ENCODE peak calls at places on chromosome 15, in nine cellular contexts. V is suprapubic skin, G is H1, B is sigmoid colon, K is stomach, I is breast epithelium, N is prostate gland, M is HCT116, D is endothelial cell of umbilical vein. W is an unnamed sample.

GRCh38 chr15:70492240-70493177 is 270.8 kb downstream of the UACA start:
- DNase-seq in V (no peak), G (no peak), B (no peak), K (peak), I (peak), N (no peak), M (no peak), D (peak), W (no peak)

GRCh38 chr15:60093273-60094067 is 89.4 kb downstream of the FOXB1 start:
- DNase-seq in V (no peak), G (no peak), B (no peak), K (peak), I (peak), N (no peak), M (no peak), D (no peak), W (no peak)

GRCh38 chr15:98650871-98651481 is 2.6 kb downstream of the IGF1R start:
- DNase-seq in V (no peak), G (no peak), B (no peak), K (peak), I (peak), N (peak), M (no peak), D (peak), W (no peak)

GRCh38 chr15:74610302-74610951 is 5.2 kb upstream of the CLK3 start:
- DNase-seq in V (no peak), G (no peak), B (no peak), K (no peak), I (no peak), N (no peak), M (no peak), D (no peak), W (no peak)

GRCh38 chr15:39332846-39333245 is 248.0 kb upstream of the THBS1 start:
- DNase-seq in V (no peak), G (no peak), B (no peak), K (no peak), I (no peak), N (no peak), M (no peak), D (no peak), W (no peak)

GRCh38 chr15:97909291-97909891 is 51.1 kb upstream of the ARRDC4 start:
- DNase-seq in V (no peak), G (peak), B (peak), K (peak), I (no peak), N (peak), M (peak), D (peak), W (no peak)

GRCh38 chr15:100328796-100329195 is 13.0 kb downstream of the ADAMTS17 start:
- DNase-seq in V (no peak), G (no peak), B (no peak), K (peak), I (no peak), N (no peak), M (no peak), D (no peak), W (no peak)

GRCh38 chr15:64643685-64644084 is 131.7 kb downstream of the RBPMS2 start:
- DNase-seq in V (no peak), G (no peak), B (no peak), K (no peak), I (no peak), N (no peak), M (no peak), D (no peak), W (no peak)

GRCh38 chr15:51619331-51620033 is 3.1 kb downstream of the DMXL2 start:
- DNase-seq in V (no peak), G (no peak), B (no peak), K (no peak), I (no peak), N (no peak), M (no peak), D (no peak), W (no peak)

GRCh38 chr15:31557899-31558298 is 231.3 kb downstream of the KLF13 start:
- DNase-seq in V (no peak), G (no peak), B (no peak), K (no peak), I (no peak), N (no peak), M (no peak), D (no peak), W (peak)

GRCh38 chr15:48936666-48937065 is 27.1 kb downstream of the SHC4 start:
- DNase-seq in V (no peak), G (no peak), B (no peak), K (no peak), I (no peak), N (no peak), M (no peak), D (no peak), W (no peak)

GRCh38 chr15:87597346-87598052 is 659.0 kb downstream of the NTRK3 start:
- DNase-seq in V (no peak), G (no peak), B (no peak), K (no peak), I (no peak), N (no peak), M (no peak), D (no peak), W (no peak)

GRCh38 chr15:43346305-43346704 is 15.9 kb upstream of the LCMT2 start:
- DNase-seq in V (no peak), G (no peak), B (no peak), K (no peak), I (no peak), N (no peak), M (no peak), D (no peak), W (no peak)

GRCh38 chr15:47366884-47367283 is 350.4 kb upstream of the SEMA6D start:
- DNase-seq in V (no peak), G (no peak), B (no peak), K (no peak), I (no peak), N (no peak), M (no peak), D (no peak), W (no peak)

GRCh38 chr15:45522931-45523331 is 376 bp upstream of the SLC30A4 start:
- DNase-seq in V (peak), G (no peak), B (no peak), K (no peak), I (peak), N (peak), M (no peak), D (peak), W (no peak)

GRCh38 chr15:98597666-98598065 is 50.7 kb upstream of the IGF1R start:
- DNase-seq in V (no peak), G (no peak), B (no peak), K (no peak), I (peak), N (no peak), M (no peak), D (no peak), W (peak)

DNA sequence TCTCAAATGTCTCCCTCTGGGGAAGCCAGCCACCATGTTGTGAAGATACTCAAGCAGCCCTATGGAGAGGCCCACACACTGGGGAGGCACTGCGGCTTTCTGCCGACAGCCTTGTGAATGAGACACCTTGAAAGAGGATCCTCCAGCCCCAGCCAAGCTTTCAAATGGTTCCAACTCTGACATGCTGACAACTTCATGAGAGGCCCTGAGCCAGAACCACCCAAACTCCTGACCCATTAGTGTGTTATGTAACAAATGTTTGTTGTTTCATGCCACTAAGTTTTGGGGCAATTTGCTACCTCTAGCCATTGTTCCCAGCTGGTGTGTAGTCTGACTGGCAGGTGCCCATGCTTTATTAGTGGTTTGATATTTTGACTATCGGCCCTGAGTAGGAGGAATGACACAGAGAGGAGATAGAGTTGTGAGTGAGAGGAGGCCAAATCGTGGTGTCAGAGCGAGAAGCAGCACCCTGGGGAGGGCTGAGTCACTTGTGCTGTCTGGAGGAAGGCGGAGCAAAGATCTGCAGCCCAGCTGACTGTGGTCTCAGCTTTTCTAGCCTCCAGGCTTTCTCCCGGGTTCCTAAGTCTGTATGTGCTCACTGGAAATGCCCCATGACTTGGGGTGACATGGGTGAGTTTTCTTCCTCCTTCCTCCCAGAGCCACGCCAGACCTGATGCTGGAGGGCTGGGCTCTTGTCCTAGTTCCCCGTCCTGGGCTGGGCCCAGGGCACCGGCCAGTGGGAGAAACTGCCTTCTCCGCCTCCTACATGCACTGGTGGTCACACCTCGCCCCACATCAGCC is 56.8 kb upstream of the BLM start:
- DNase-seq in V (peak), G (no peak), B (peak), K (peak), I (peak), N (no peak), M (no peak), D (no peak), W (no peak)
- TF ChIP-seq POLR2AphosphoS5 in V (peak), G (no peak), B (peak), K (no peak), I (peak), N (no peak), M (no peak), D (no peak), W (no peak)

GRCh38 chr15:61558172-61559146 is 329.4 kb upstream of the RORA start:
- DNase-seq in V (no peak), G (no peak), B (no peak), K (no peak), I (peak), N (no peak), M (no peak), D (no peak), W (no peak)
- TF ChIP-seq POLR2AphosphoS5 in V (no peak), G (no peak), B (peak), K (peak), I (no peak), N (no peak), M (no peak), D (no peak), W (no peak)

DNA sequence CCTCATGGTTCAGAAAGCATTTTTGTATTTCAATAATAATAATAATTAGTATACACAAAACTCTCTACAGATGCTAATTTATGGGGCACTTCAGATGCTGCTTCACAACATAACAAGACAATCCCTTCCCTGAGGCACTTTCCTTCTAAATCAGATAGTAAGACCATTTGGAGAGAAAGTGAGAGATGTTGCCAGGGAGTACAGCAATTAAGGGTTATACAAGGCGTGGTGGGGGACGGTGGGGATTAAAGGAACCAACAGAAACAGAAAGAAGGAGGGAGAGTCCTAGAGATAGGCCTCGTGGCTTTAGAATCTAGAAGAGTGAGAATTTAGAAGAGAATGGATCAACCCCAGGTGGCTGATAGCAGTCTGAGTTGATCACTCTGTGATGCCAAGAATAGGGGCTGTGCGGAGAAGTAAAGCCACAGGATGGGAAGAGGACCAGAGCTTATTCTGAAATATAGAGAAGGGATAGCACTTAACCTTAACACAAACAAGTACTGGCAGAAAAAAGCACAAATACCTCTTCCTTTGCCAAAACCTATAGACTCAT is 76.9 kb downstream of the ETFA start:
- DNase-seq in V (no peak), G (no peak), B (no peak), K (no peak), I (no peak), N (no peak), M (no peak), D (no peak), W (no peak)
- TF ChIP-seq POLR2AphosphoS5 in V (no peak), G (no peak), B (no peak), K (no peak), I (no peak), N (no peak), M (no peak), D (no peak), W (no peak)

GRCh38 chr15:90664650-90665287 is 52.4 kb upstream of the BLM start:
- DNase-seq in V (peak), G (no peak), B (peak), K (no peak), I (no peak), N (no peak), M (no peak), D (peak), W (no peak)
- TF ChIP-seq POLR2AphosphoS5 in V (no peak), G (no peak), B (no peak), K (no peak), I (peak), N (no peak), M (no peak), D (no peak), W (no peak)

DNA sequence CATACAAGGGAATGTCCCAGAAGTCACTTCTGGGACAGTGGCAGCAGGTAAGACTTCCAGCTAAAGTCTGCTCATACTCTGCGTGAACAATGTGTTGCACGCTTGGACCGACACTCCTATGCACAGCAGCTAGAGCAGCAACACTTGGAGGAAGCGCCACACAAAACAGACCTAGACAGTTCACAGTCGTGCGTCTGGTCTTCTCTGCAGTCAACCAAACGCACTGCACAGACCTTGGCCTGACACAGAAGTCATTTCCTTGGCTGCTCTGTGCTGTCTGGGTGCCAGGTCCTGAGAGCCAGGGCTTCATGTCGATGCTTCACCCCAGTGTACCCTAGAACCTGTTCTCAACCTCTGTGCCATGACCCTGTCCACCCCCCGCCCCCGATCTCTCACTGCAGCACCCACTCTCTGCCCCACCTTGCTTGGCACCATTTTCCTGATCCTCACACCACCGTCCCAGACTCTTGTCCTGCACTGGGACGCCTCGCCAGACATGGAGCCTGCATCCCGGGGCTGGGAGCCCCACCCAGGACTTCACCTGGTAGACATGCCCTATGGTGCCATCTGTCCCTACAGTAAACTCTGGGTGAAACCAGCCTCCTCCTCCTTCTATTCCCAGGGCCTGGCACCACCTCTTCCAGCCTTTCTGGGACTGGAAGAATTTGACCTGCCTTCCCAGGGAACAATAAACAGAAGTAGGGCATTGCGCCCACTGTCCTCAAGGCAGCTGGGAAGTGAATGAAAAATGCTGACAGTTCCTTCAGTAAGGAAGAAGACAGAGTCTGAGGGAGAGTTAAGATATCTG is 3.1 kb downstream of the ATP10A start:
- DNase-seq in V (no peak), G (no peak), B (peak), K (peak), I (peak), N (peak), M (no peak), D (no peak), W (no peak)
- TF ChIP-seq POLR2AphosphoS5 in V (no peak), G (no peak), B (peak), K (peak), I (no peak), N (peak), M (no peak), D (no peak), W (peak)

GRCh38 chr15:29747837-29748417 is 74.3 kb downstream of the TJP1 start:
- DNase-seq in V (no peak), G (no peak), B (no peak), K (no peak), I (no peak), N (no peak), M (peak), D (peak), W (no peak)
- TF ChIP-seq POLR2AphosphoS5 in V (no peak), G (no peak), B (no peak), K (no peak), I (no peak), N (no peak), M (no peak), D (no peak), W (no peak)

GRCh38 chr15:77067691-77068367 is 3.1 kb downstream of the TSPAN3 start:
- DNase-seq in V (no peak), G (no peak), B (no peak), K (no peak), I (no peak), N (no peak), M (no peak), D (peak), W (no peak)
- TF ChIP-seq POLR2AphosphoS5 in V (no peak), G (no peak), B (no peak), K (no peak), I (no peak), N (no peak), M (no peak), D (no peak), W (no peak)

GRCh38 chr15:96424674-96425073 is 94.2 kb downstream of the NR2F2 start:
- DNase-seq in V (no peak), G (no peak), B (no peak), K (no peak), I (no peak), N (no peak), M (no peak), D (no peak), W (no peak)

GRCh38 chr15:96421211-96421610 is 90.7 kb downstream of the NR2F2 start:
- DNase-seq in V (no peak), G (no peak), B (no peak), K (peak), I (no peak), N (no peak), M (no peak), D (no peak), W (no peak)

GRCh38 chr15:96417760-96418130 is 87.2 kb downstream of the NR2F2 start:
- DNase-seq in V (no peak), G (no peak), B (no peak), K (no peak), I (no peak), N (no peak), M (no peak), D (no peak), W (no peak)

GRCh38 chr15:96418146-96418545 is 87.6 kb downstream of the NR2F2 start:
- DNase-seq in V (no peak), G (no peak), B (no peak), K (no peak), I (no peak), N (no peak), M (no peak), D (no peak), W (no peak)

DNA sequence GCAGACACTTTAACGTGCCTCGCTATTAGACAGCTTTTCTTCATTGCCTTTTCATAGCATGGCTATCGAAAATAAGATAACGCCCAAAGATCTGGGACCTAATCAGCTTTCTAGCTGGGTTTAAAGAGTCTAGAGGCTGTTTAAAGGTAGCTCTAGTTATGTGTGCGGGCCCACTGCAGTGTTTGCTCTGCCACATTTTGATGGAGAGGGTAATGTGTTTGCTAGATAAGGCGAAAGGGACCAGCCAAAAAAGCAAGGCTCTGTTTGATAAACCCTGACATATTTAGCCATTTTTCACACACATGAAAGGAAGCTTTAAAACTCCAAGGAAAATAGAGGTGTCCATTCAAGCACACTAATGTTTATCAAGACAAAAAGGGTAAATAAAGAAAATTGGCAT is 91.7 kb downstream of the NR2F2 start:
- DNase-seq in V (no peak), G (no peak), B (no peak), K (peak), I (no peak), N (no peak), M (no peak), D (no peak), W (no peak)
- TF ChIP-seq POLR2AphosphoS5 in V (no peak), G (no peak), B (no peak), K (no peak), I (no peak), N (no peak), M (no peak), D (no peak), W (no peak)

GRCh38 chr15:40893019-40893723 is 1.1 kb upstream of the VPS18 start:
- DNase-seq in V (no peak), G (no peak), B (no peak), K (no peak), I (no peak), N (no peak), M (no peak), D (no peak), W (no peak)

GRCh38 chr15:40892449-40893012 is 1.7 kb upstream of the VPS18 start:
- DNase-seq in V (no peak), G (no peak), B (no peak), K (no peak), I (no peak), N (no peak), M (no peak), D (no peak), W (no peak)

GRCh38 chr15:40894689-40895308 is 549 bp downstream of the VPS18 start:
- DNase-seq in V (no peak), G (no peak), B (peak), K (peak), I (no peak), N (peak), M (peak), D (peak), W (no peak)

GRCh38 chr15:40891810-40892448 is 2.3 kb upstream of the VPS18 start:
- DNase-seq in V (no peak), G (no peak), B (no peak), K (peak), I (no peak), N (peak), M (peak), D (peak), W (no peak)

GRCh38 chr15:40893733-40894688 is at the start of gene VPS18:
- DNase-seq in V (peak), G (peak), B (peak), K (peak), I (peak), N (peak), M (peak), D (peak), W (peak)
- TF ChIP-seq POLR2AphosphoS5 in V (peak), G (peak), B (peak), K (peak), I (peak), N (peak), M (peak), D (peak), W (peak)

W was measured in esophagus muscularis mucosa.